ENCODE peak calls at places on chromosomes 2 and 18, in six cellular contexts. One of them, this sample, is unnamed.

GRCh38 chr18:57807336-57808117 is 4.4 kb upstream of the ATP8B1 start:
- DNase-seq in GM12865: no peak
- DNase-seq in dorsolateral prefrontal cortex: no peak
- DNase-seq in AG04449: no peak
- DNase-seq in esophagus squamous epithelium: no peak
- DNase-seq in HCT116: no peak
- DNase-seq in this sample: no peak

GRCh38 chr2:112275887-112276773 is 733 bp downstream of the ZC3H6 start:
- DNase-seq in GM12865: peak; percentile 90
- DNase-seq in dorsolateral prefrontal cortex: peak; percentile 81
- DNase-seq in AG04449: no peak
- DNase-seq in esophagus squamous epithelium: peak; percentile 40
- DNase-seq in HCT116: peak; percentile 60
- DNase-seq in this sample: peak; percentile 61

GRCh38 chr2:107036293-107036692 is 150.3 kb upstream of the ST6GAL2 start:
- DNase-seq in GM12865: no peak
- DNase-seq in dorsolateral prefrontal cortex: peak; percentile 51
- DNase-seq in AG04449: no peak
- DNase-seq in esophagus squamous epithelium: no peak
- DNase-seq in HCT116: no peak
- DNase-seq in this sample: no peak

GRCh38 chr18:62938451-62938850 is 223.1 kb downstream of the PHLPP1 start:
- DNase-seq in GM12865: peak; percentile 46
- DNase-seq in dorsolateral prefrontal cortex: no peak
- DNase-seq in AG04449: no peak
- DNase-seq in esophagus squamous epithelium: no peak
- DNase-seq in HCT116: no peak
- DNase-seq in this sample: no peak

GRCh38 chr2:65397122-65397521 is 35.3 kb downstream of the SPRED2 start:
- DNase-seq in GM12865: peak; percentile 32
- DNase-seq in dorsolateral prefrontal cortex: no peak
- DNase-seq in AG04449: no peak
- DNase-seq in esophagus squamous epithelium: no peak
- DNase-seq in HCT116: no peak
- DNase-seq in this sample: no peak

GRCh38 chr2:21372654-21373053 is 248.9 kb downstream of the TDRD15 start:
- DNase-seq in GM12865: peak; percentile 26
- DNase-seq in dorsolateral prefrontal cortex: no peak
- DNase-seq in AG04449: no peak
- DNase-seq in esophagus squamous epithelium: no peak
- DNase-seq in HCT116: no peak
- DNase-seq in this sample: no peak

GRCh38 chr2:119491776-119492525 is 32.3 kb downstream of the SCTR start:
- DNase-seq in GM12865: no peak
- DNase-seq in dorsolateral prefrontal cortex: no peak
- DNase-seq in AG04449: peak; percentile 44
- DNase-seq in esophagus squamous epithelium: no peak
- DNase-seq in HCT116: peak; percentile 49
- DNase-seq in this sample: peak; percentile 77

GRCh38 chr2:127840893-127841292 is 17.1 kb downstream of the POLR2D start:
- DNase-seq in GM12865: no peak
- DNase-seq in dorsolateral prefrontal cortex: no peak
- DNase-seq in AG04449: no peak
- DNase-seq in esophagus squamous epithelium: no peak
- DNase-seq in HCT116: no peak
- DNase-seq in this sample: no peak

GRCh38 chr2:65153515-65153914 is 23.6 kb upstream of the RAB1A start:
- DNase-seq in GM12865: no peak
- DNase-seq in dorsolateral prefrontal cortex: no peak
- DNase-seq in AG04449: no peak
- DNase-seq in esophagus squamous epithelium: no peak
- DNase-seq in HCT116: no peak
- DNase-seq in this sample: peak; percentile 63

GRCh38 chr2:235930701-235931100 is 237.5 kb downstream of the GBX2 start:
- DNase-seq in GM12865: no peak
- DNase-seq in dorsolateral prefrontal cortex: no peak
- DNase-seq in AG04449: no peak
- DNase-seq in esophagus squamous epithelium: no peak
- DNase-seq in HCT116: no peak
- DNase-seq in this sample: no peak

GRCh38 chr2:59726226-59726800 is 827.1 kb downstream of the BCL11A start:
- DNase-seq in GM12865: peak; percentile 12
- DNase-seq in dorsolateral prefrontal cortex: no peak
- DNase-seq in AG04449: no peak
- DNase-seq in esophagus squamous epithelium: no peak
- DNase-seq in HCT116: no peak
- DNase-seq in this sample: no peak

GRCh38 chr18:43875496-43875895 is 598.2 kb upstream of the SYT4 start:
- DNase-seq in GM12865: no peak
- DNase-seq in dorsolateral prefrontal cortex: no peak
- DNase-seq in AG04449: no peak
- DNase-seq in esophagus squamous epithelium: no peak
- DNase-seq in HCT116: no peak
- DNase-seq in this sample: no peak

GRCh38 chr2:121486191-121486590 is 44.5 kb upstream of the RNU4ATAC start:
- DNase-seq in GM12865: no peak
- DNase-seq in dorsolateral prefrontal cortex: no peak
- DNase-seq in AG04449: no peak
- DNase-seq in esophagus squamous epithelium: no peak
- DNase-seq in HCT116: no peak
- DNase-seq in this sample: no peak

GRCh38 chr2:70941186-70941585 is 5.5 kb downstream of the ATP6V1B1 start:
- DNase-seq in GM12865: no peak
- DNase-seq in dorsolateral prefrontal cortex: no peak
- DNase-seq in AG04449: no peak
- DNase-seq in esophagus squamous epithelium: no peak
- DNase-seq in HCT116: no peak
- DNase-seq in this sample: no peak

GRCh38 chr18:74184875-74185274 is 36.6 kb downstream of the TIMM21 start:
- DNase-seq in GM12865: no peak
- DNase-seq in dorsolateral prefrontal cortex: no peak
- DNase-seq in AG04449: no peak
- DNase-seq in esophagus squamous epithelium: no peak
- DNase-seq in HCT116: no peak
- DNase-seq in this sample: peak; percentile 73

GRCh38 chr2:96649342-96649741 is 6.8 kb downstream of the FER1L5 start:
- DNase-seq in GM12865: no peak
- DNase-seq in dorsolateral prefrontal cortex: no peak
- DNase-seq in AG04449: no peak
- DNase-seq in esophagus squamous epithelium: no peak
- DNase-seq in HCT116: no peak
- DNase-seq in this sample: no peak

GRCh38 chr2:3214065-3214464 is 163.6 kb downstream of the EIPR1 start:
- DNase-seq in GM12865: no peak
- DNase-seq in dorsolateral prefrontal cortex: no peak
- DNase-seq in AG04449: no peak
- DNase-seq in esophagus squamous epithelium: no peak
- DNase-seq in HCT116: no peak
- DNase-seq in this sample: no peak

GRCh38 chr2:183232161-183232865 is 108.1 kb downstream of the NUP35 start:
- DNase-seq in GM12865: no peak
- DNase-seq in dorsolateral prefrontal cortex: no peak
- DNase-seq in AG04449: no peak
- DNase-seq in esophagus squamous epithelium: no peak
- DNase-seq in HCT116: no peak
- DNase-seq in this sample: no peak

GRCh38 chr2:148201075-148202004 is 180.4 kb downstream of the MBD5 start:
- DNase-seq in GM12865: peak; percentile 75
- DNase-seq in dorsolateral prefrontal cortex: no peak
- DNase-seq in AG04449: no peak
- DNase-seq in esophagus squamous epithelium: no peak
- DNase-seq in HCT116: peak; percentile 42
- DNase-seq in this sample: no peak

GRCh38 chr2:136238552-136239346 is 120.8 kb upstream of the CXCR4 start:
- DNase-seq in GM12865: peak; percentile 78
- DNase-seq in dorsolateral prefrontal cortex: no peak
- DNase-seq in AG04449: no peak
- DNase-seq in esophagus squamous epithelium: no peak
- DNase-seq in HCT116: no peak
- DNase-seq in this sample: peak; percentile 23

GRCh38 chr2:195710407-195710806 is 53.4 kb downstream of the SLC39A10 start:
- DNase-seq in GM12865: no peak
- DNase-seq in dorsolateral prefrontal cortex: no peak
- DNase-seq in AG04449: peak; percentile 46
- DNase-seq in esophagus squamous epithelium: no peak
- DNase-seq in HCT116: no peak
- DNase-seq in this sample: no peak

GRCh38 chr2:166487082-166487654 is 6.9 kb downstream of the SCN7A start:
- DNase-seq in GM12865: no peak
- DNase-seq in dorsolateral prefrontal cortex: no peak
- DNase-seq in AG04449: no peak
- DNase-seq in esophagus squamous epithelium: no peak
- DNase-seq in HCT116: no peak
- DNase-seq in this sample: no peak

GRCh38 chr2:112866128-112866835 is 29.7 kb upstream of the IL1B start:
- DNase-seq in GM12865: no peak
- DNase-seq in dorsolateral prefrontal cortex: no peak
- DNase-seq in AG04449: no peak
- DNase-seq in esophagus squamous epithelium: no peak
- DNase-seq in HCT116: no peak
- DNase-seq in this sample: no peak

GRCh38 chr2:36708119-36708741 is 11.7 kb downstream of the VIT start:
- DNase-seq in GM12865: no peak
- DNase-seq in dorsolateral prefrontal cortex: no peak
- DNase-seq in AG04449: peak; percentile 54
- DNase-seq in esophagus squamous epithelium: no peak
- DNase-seq in HCT116: peak; percentile 4
- DNase-seq in this sample: peak; percentile 42

GRCh38 chr2:58448065-58448507 is 207.0 kb upstream of the FANCL start:
- DNase-seq in GM12865: peak; percentile 73
- DNase-seq in dorsolateral prefrontal cortex: peak; percentile 70
- DNase-seq in AG04449: no peak
- DNase-seq in esophagus squamous epithelium: no peak
- DNase-seq in HCT116: peak; percentile 88
- DNase-seq in this sample: no peak

GRCh38 chr2:239208470-239209180 is 192.2 kb downstream of the HDAC4 start:
- DNase-seq in GM12865: no peak
- DNase-seq in dorsolateral prefrontal cortex: no peak
- DNase-seq in AG04449: no peak
- DNase-seq in esophagus squamous epithelium: no peak
- DNase-seq in HCT116: no peak
- DNase-seq in this sample: no peak

GRCh38 chr2:209685963-209686362 is 85.7 kb upstream of the UNC80 start:
- DNase-seq in GM12865: no peak
- DNase-seq in dorsolateral prefrontal cortex: no peak
- DNase-seq in AG04449: no peak
- DNase-seq in esophagus squamous epithelium: no peak
- DNase-seq in HCT116: no peak
- DNase-seq in this sample: no peak
- TF ChIP-seq CTCF in GM12865: no peak
- TF ChIP-seq CTCF in dorsolateral prefrontal cortex: no peak
- TF ChIP-seq CTCF in AG04449: no peak
- TF ChIP-seq CTCF in esophagus squamous epithelium: no peak
- TF ChIP-seq CTCF in HCT116: no peak
- TF ChIP-seq CTCF in this sample: no peak

GRCh38 chr2:44169155-44169898 is 652 bp downstream of the PPM1B start:
- DNase-seq in GM12865: peak; percentile 74
- DNase-seq in dorsolateral prefrontal cortex: no peak
- DNase-seq in AG04449: no peak
- DNase-seq in esophagus squamous epithelium: peak; percentile 16
- DNase-seq in HCT116: no peak
- DNase-seq in this sample: peak; percentile 59
- TF ChIP-seq CTCF in GM12865: no peak
- TF ChIP-seq CTCF in dorsolateral prefrontal cortex: no peak
- TF ChIP-seq CTCF in AG04449: no peak
- TF ChIP-seq CTCF in esophagus squamous epithelium: no peak
- TF ChIP-seq CTCF in HCT116: no peak
- TF ChIP-seq CTCF in this sample: no peak

DNA sequence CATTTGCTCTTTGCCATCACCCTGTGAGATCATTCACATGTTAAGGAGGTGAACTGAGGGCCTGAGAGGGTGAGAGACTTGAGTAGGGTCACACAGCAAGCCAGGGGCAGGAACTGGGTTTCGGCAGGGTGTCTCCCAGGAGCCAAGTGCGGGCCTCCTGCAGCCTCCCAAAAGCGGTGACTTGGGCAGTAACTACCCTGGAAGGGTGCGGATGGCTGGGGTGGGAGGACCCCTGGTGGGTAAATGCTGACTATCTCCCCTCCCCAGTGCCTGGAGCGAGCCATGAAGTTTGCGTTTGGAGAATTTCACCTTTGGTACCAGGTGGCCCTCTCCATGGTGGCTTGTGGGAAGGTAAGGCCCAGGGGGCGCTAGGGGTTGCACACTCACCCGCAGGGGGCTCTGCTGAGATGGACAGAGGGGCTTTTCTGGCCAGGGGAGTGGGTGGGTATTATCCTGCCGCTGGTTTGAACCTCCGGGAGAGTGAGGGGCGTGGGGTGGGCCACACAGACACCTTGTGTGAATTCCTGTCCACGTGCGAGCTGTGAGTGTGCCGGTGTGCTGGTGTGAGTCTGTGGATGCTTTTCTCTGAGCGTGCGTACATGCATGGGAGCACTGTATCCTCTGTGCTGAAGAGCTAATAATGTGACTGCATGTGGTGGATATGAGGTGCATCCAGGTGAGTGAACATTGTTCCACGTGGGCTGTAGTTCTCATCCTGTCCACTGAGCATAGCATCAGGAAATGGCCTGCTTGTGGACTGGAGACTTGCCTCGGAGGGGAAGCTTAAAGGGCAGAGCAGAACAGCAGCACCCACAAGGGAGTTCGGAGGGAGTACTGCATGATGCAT is 91.0 kb upstream of the MCFD2 start:
- DNase-seq in GM12865: no peak
- DNase-seq in dorsolateral prefrontal cortex: no peak
- DNase-seq in AG04449: no peak
- DNase-seq in esophagus squamous epithelium: no peak
- DNase-seq in HCT116: no peak
- DNase-seq in this sample: no peak
- TF ChIP-seq CTCF in GM12865: no peak
- TF ChIP-seq CTCF in dorsolateral prefrontal cortex: no peak
- TF ChIP-seq CTCF in AG04449: no peak
- TF ChIP-seq CTCF in esophagus squamous epithelium: no peak
- TF ChIP-seq CTCF in HCT116: no peak
- TF ChIP-seq CTCF in this sample: no peak

DNA sequence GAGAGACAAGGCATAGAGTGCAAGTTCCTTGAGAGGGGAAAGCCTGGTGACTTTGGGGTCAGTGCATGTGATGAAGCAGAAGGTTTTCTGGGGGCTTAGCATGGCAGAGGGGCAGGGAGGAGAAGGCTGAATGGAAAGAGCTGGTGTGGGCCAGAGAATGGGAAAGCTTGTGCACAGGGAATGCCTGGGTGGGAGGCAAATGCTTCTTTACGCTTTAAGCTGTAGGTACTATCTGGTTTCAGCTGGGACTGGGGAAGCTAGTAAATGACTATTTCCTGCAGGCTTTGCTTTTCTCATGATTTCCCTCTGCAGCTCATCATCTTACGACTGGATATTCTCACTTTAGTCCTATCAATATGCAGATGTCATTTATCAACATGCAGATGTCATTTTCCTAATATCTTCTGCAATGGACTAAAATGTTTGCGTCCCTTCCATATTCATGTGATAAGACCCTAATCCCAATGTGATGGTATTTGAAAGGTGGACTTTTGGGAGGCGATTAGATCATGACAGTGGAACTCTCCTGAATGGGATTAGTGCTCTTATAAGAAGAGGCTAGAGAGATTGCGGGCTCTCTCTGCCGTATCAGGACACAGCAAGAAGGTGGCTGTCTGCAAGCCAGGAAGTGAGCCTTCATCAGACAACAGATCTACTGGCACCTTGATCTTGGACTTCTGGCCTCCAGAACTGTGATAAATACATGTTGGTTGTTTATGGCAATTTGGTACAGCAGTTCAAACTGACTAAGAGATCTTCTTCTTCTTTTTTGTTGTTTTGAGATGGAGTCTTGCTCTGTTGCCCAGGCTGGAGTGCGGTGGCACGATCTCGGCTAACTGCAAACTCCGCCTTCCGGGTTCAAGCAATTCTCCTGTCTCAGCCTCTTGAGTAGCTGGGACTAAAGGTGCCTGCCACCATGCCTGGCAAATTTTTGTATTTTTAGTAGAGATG is 50.1 kb downstream of the MYCN start:
- DNase-seq in GM12865: no peak
- DNase-seq in dorsolateral prefrontal cortex: no peak
- DNase-seq in AG04449: no peak
- DNase-seq in esophagus squamous epithelium: no peak
- DNase-seq in HCT116: no peak
- DNase-seq in this sample: no peak
- TF ChIP-seq CTCF in GM12865: no peak
- TF ChIP-seq CTCF in dorsolateral prefrontal cortex: no peak
- TF ChIP-seq CTCF in AG04449: no peak
- TF ChIP-seq CTCF in esophagus squamous epithelium: no peak
- TF ChIP-seq CTCF in HCT116: no peak
- TF ChIP-seq CTCF in this sample: no peak

This sample was measured in PC-9.